ENCODE peak calls at places on chromosomes 5 and 9, in nine cellular contexts. One of them, this sample, is unnamed.

GRCh38 chr5:141867139-141867538 is 11.1 kb downstream of the PCDH1 start:
- DNase-seq in IMR-90: no peak
- DNase-seq in astrocyte of the spinal cord: no peak
- DNase-seq in HCT116: no peak
- DNase-seq in WTC11: no peak
- DNase-seq in mucosa of descending colon: peak
- DNase-seq in MM.1S: no peak
- DNase-seq in epithelial cell of esophagus: no peak
- DNase-seq in fibroblast of the aortic adventitia: no peak
- DNase-seq in this sample: no peak

GRCh38 chr9:111195779-111196178 is 134.2 kb downstream of the OR2K2 start:
- DNase-seq in WTC11: no peak
- DNase-seq in mucosa of descending colon: no peak
- DNase-seq in IMR-90: no peak
- DNase-seq in epithelial cell of esophagus: no peak
- DNase-seq in fibroblast of the aortic adventitia: no peak
- DNase-seq in astrocyte of the spinal cord: no peak
- DNase-seq in HCT116: no peak
- DNase-seq in MM.1S: no peak
- DNase-seq in this sample: no peak

GRCh38 chr9:124849801-124850200 is 3.5 kb upstream of the WDR38 start:
- DNase-seq in fibroblast of the aortic adventitia: peak
- DNase-seq in mucosa of descending colon: peak
- DNase-seq in WTC11: no peak
- DNase-seq in epithelial cell of esophagus: no peak
- DNase-seq in HCT116: no peak
- DNase-seq in IMR-90: peak
- DNase-seq in MM.1S: no peak
- DNase-seq in astrocyte of the spinal cord: peak
- DNase-seq in this sample: no peak

GRCh38 chr9:27118916-27119315 is 9.9 kb downstream of the TEK start:
- DNase-seq in IMR-90: peak
- DNase-seq in mucosa of descending colon: no peak
- DNase-seq in epithelial cell of esophagus: peak
- DNase-seq in astrocyte of the spinal cord: peak
- DNase-seq in MM.1S: no peak
- DNase-seq in HCT116: no peak
- DNase-seq in WTC11: no peak
- DNase-seq in fibroblast of the aortic adventitia: peak
- DNase-seq in this sample: no peak

GRCh38 chr5:93677344-93678021 is 63.9 kb downstream of the POU5F2 start:
- DNase-seq in IMR-90: peak
- DNase-seq in HCT116: peak
- DNase-seq in MM.1S: no peak
- DNase-seq in astrocyte of the spinal cord: peak
- DNase-seq in epithelial cell of esophagus: peak
- DNase-seq in mucosa of descending colon: peak
- DNase-seq in fibroblast of the aortic adventitia: peak
- DNase-seq in WTC11: peak
- DNase-seq in this sample: peak

GRCh38 chr9:87443006-87443405 is 54.7 kb upstream of the DAPK1 start:
- DNase-seq in MM.1S: no peak
- DNase-seq in HCT116: no peak
- DNase-seq in WTC11: no peak
- DNase-seq in fibroblast of the aortic adventitia: no peak
- DNase-seq in IMR-90: no peak
- DNase-seq in epithelial cell of esophagus: no peak
- DNase-seq in mucosa of descending colon: no peak
- DNase-seq in astrocyte of the spinal cord: no peak
- DNase-seq in this sample: no peak

GRCh38 chr9:22111871-22112247 is 102.8 kb upstream of the CDKN2B start:
- DNase-seq in HCT116: no peak
- DNase-seq in epithelial cell of esophagus: peak
- DNase-seq in IMR-90: peak
- DNase-seq in astrocyte of the spinal cord: peak
- DNase-seq in mucosa of descending colon: no peak
- DNase-seq in WTC11: no peak
- DNase-seq in MM.1S: no peak
- DNase-seq in fibroblast of the aortic adventitia: peak
- DNase-seq in this sample: no peak

GRCh38 chr5:109779036-109779735 is 89.5 kb downstream of the MAN2A1 start:
- DNase-seq in IMR-90: peak
- DNase-seq in fibroblast of the aortic adventitia: peak
- DNase-seq in epithelial cell of esophagus: peak
- DNase-seq in HCT116: no peak
- DNase-seq in WTC11: no peak
- DNase-seq in mucosa of descending colon: no peak
- DNase-seq in MM.1S: no peak
- DNase-seq in astrocyte of the spinal cord: peak
- DNase-seq in this sample: no peak

GRCh38 chr9:127974769-127975261 is 6.0 kb downstream of the EEIG1 start:
- DNase-seq in MM.1S: no peak
- DNase-seq in mucosa of descending colon: no peak
- DNase-seq in WTC11: no peak
- DNase-seq in IMR-90: no peak
- DNase-seq in HCT116: no peak
- DNase-seq in epithelial cell of esophagus: no peak
- DNase-seq in fibroblast of the aortic adventitia: peak
- DNase-seq in astrocyte of the spinal cord: no peak
- DNase-seq in this sample: no peak

GRCh38 chr9:5375091-5375490 is 35.4 kb upstream of the RLN1 start:
- DNase-seq in MM.1S: no peak
- DNase-seq in epithelial cell of esophagus: no peak
- DNase-seq in fibroblast of the aortic adventitia: no peak
- DNase-seq in astrocyte of the spinal cord: no peak
- DNase-seq in mucosa of descending colon: no peak
- DNase-seq in IMR-90: no peak
- DNase-seq in HCT116: no peak
- DNase-seq in WTC11: no peak
- DNase-seq in this sample: no peak

GRCh38 chr5:78827725-78828124 is 157.4 kb downstream of the ARSB start:
- DNase-seq in WTC11: no peak
- DNase-seq in epithelial cell of esophagus: no peak
- DNase-seq in astrocyte of the spinal cord: no peak
- DNase-seq in MM.1S: peak
- DNase-seq in fibroblast of the aortic adventitia: no peak
- DNase-seq in mucosa of descending colon: no peak
- DNase-seq in IMR-90: no peak
- DNase-seq in HCT116: no peak
- DNase-seq in this sample: no peak

GRCh38 chr9:8651126-8651525 is 851.5 kb upstream of the DMAC1 start:
- DNase-seq in astrocyte of the spinal cord: no peak
- DNase-seq in MM.1S: no peak
- DNase-seq in fibroblast of the aortic adventitia: no peak
- DNase-seq in WTC11: no peak
- DNase-seq in mucosa of descending colon: no peak
- DNase-seq in HCT116: no peak
- DNase-seq in epithelial cell of esophagus: no peak
- DNase-seq in IMR-90: no peak
- DNase-seq in this sample: no peak

DNA sequence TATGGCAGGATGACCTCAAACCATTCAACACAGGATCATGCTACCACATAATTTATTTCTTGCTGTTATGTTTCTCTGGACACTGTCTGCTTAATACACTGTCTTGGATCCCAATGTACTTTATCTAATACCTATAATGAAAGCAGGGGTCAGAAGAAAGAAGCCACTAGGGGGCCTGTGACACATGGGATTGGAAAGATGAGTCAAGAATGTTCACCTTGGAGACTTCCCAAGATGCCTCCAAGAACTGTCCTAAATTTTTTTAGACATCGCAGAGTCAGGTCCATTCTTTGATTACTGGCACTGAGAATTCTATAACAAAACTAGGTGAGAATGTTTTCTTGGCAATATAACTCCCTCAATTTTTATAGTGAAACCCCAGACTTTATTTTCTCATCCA is 305.8 kb upstream of the SMARCA2 start:
- DNase-seq in astrocyte of the spinal cord: no peak
- DNase-seq in HCT116: no peak
- DNase-seq in fibroblast of the aortic adventitia: no peak
- DNase-seq in IMR-90: no peak
- DNase-seq in WTC11: no peak
- DNase-seq in mucosa of descending colon: peak
- DNase-seq in MM.1S: no peak
- DNase-seq in epithelial cell of esophagus: peak
- DNase-seq in this sample: no peak
- TF ChIP-seq CTCF in astrocyte of the spinal cord: peak
- TF ChIP-seq CTCF in HCT116: peak
- TF ChIP-seq CTCF in fibroblast of the aortic adventitia: no peak
- TF ChIP-seq CTCF in IMR-90: no peak
- TF ChIP-seq CTCF in WTC11: no peak
- TF ChIP-seq CTCF in mucosa of descending colon: no peak
- TF ChIP-seq CTCF in MM.1S: peak
- TF ChIP-seq CTCF in epithelial cell of esophagus: no peak
- TF ChIP-seq CTCF in this sample: peak

GRCh38 chr5:159531554-159532105 is 201.3 kb upstream of the IL12B start:
- DNase-seq in MM.1S: no peak
- DNase-seq in fibroblast of the aortic adventitia: peak
- DNase-seq in WTC11: no peak
- DNase-seq in astrocyte of the spinal cord: no peak
- DNase-seq in HCT116: no peak
- DNase-seq in IMR-90: no peak
- DNase-seq in mucosa of descending colon: no peak
- DNase-seq in epithelial cell of esophagus: no peak
- DNase-seq in this sample: no peak
- TF ChIP-seq CTCF in MM.1S: peak
- TF ChIP-seq CTCF in fibroblast of the aortic adventitia: peak
- TF ChIP-seq CTCF in WTC11: no peak
- TF ChIP-seq CTCF in astrocyte of the spinal cord: peak
- TF ChIP-seq CTCF in HCT116: peak
- TF ChIP-seq CTCF in IMR-90: peak
- TF ChIP-seq CTCF in mucosa of descending colon: no peak
- TF ChIP-seq CTCF in epithelial cell of esophagus: peak
- TF ChIP-seq CTCF in this sample: peak

DNA sequence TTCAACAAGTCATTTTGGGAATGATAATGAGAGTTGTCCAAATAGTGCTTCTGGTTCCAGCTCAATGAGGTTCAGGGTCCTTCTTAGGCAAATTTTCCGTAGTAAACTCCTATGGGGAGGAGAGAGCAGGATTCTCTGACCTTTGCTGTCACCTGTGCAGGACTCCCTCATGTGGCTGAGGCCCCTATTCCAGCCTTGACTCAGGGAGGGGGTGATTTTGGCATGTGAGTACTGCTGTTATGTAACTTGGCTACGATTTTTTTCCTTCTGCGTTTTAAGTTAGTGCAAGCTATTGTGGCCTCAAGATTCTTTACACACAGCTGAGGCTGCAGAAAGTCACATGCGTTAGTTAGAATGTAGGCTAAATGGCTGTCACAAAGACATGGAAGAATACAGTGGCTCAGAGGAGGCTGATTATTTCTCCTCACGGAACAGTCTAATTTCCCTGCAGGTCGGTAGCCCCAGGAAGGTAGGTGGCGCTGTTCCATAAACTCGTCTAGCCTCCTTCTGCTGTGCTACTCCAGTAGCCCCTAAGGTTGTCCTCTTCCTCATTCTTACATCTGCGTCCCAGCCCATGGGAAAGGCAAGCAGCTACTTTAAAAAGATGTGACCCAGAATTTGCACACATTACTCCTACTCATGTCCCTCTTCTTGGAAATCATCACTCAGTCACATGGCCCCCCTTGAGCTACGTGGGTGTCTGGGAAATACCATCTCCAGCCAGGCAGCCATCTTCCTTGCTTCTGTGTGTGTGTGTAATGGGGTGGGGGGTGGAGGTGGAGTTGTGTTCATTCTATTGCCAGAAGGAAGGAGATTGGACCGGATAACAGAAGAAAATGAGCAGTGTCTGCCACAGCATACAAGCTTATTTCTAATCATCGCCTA is 486.5 kb downstream of the CCDC171 start:
- DNase-seq in astrocyte of the spinal cord: peak
- DNase-seq in epithelial cell of esophagus: peak
- DNase-seq in MM.1S: no peak
- DNase-seq in fibroblast of the aortic adventitia: peak
- DNase-seq in mucosa of descending colon: peak
- DNase-seq in WTC11: peak
- DNase-seq in IMR-90: peak
- DNase-seq in HCT116: peak
- DNase-seq in this sample: no peak
- TF ChIP-seq CTCF in astrocyte of the spinal cord: peak
- TF ChIP-seq CTCF in epithelial cell of esophagus: peak
- TF ChIP-seq CTCF in MM.1S: no peak
- TF ChIP-seq CTCF in fibroblast of the aortic adventitia: peak
- TF ChIP-seq CTCF in mucosa of descending colon: no peak
- TF ChIP-seq CTCF in WTC11: peak
- TF ChIP-seq CTCF in IMR-90: peak
- TF ChIP-seq CTCF in HCT116: peak
- TF ChIP-seq CTCF in this sample: no peak

GRCh38 chr9:12818431-12819000 is 43.7 kb downstream of the LURAP1L start:
- DNase-seq in astrocyte of the spinal cord: peak
- DNase-seq in HCT116: no peak
- DNase-seq in WTC11: no peak
- DNase-seq in MM.1S: no peak
- DNase-seq in IMR-90: peak
- DNase-seq in epithelial cell of esophagus: no peak
- DNase-seq in mucosa of descending colon: peak
- DNase-seq in fibroblast of the aortic adventitia: peak
- DNase-seq in this sample: no peak
- TF ChIP-seq CTCF in astrocyte of the spinal cord: no peak
- TF ChIP-seq CTCF in HCT116: no peak
- TF ChIP-seq CTCF in WTC11: no peak
- TF ChIP-seq CTCF in MM.1S: no peak
- TF ChIP-seq CTCF in IMR-90: no peak
- TF ChIP-seq CTCF in epithelial cell of esophagus: no peak
- TF ChIP-seq CTCF in mucosa of descending colon: no peak
- TF ChIP-seq CTCF in fibroblast of the aortic adventitia: peak
- TF ChIP-seq CTCF in this sample: no peak

GRCh38 chr5:3194684-3195083 is 400.9 kb upstream of the IRX1 start:
- DNase-seq in epithelial cell of esophagus: no peak
- DNase-seq in HCT116: no peak
- DNase-seq in astrocyte of the spinal cord: no peak
- DNase-seq in WTC11: no peak
- DNase-seq in fibroblast of the aortic adventitia: no peak
- DNase-seq in IMR-90: no peak
- DNase-seq in MM.1S: no peak
- DNase-seq in mucosa of descending colon: no peak
- DNase-seq in this sample: no peak

GRCh38 chr5:3197237-3197636 is 398.4 kb upstream of the IRX1 start:
- DNase-seq in epithelial cell of esophagus: no peak
- DNase-seq in fibroblast of the aortic adventitia: no peak
- DNase-seq in mucosa of descending colon: no peak
- DNase-seq in astrocyte of the spinal cord: no peak
- DNase-seq in HCT116: no peak
- DNase-seq in MM.1S: no peak
- DNase-seq in IMR-90: no peak
- DNase-seq in WTC11: no peak
- DNase-seq in this sample: no peak

GRCh38 chr5:3191585-3191984 is 404.0 kb upstream of the IRX1 start:
- DNase-seq in WTC11: no peak
- DNase-seq in mucosa of descending colon: no peak
- DNase-seq in fibroblast of the aortic adventitia: no peak
- DNase-seq in IMR-90: no peak
- DNase-seq in MM.1S: no peak
- DNase-seq in epithelial cell of esophagus: no peak
- DNase-seq in astrocyte of the spinal cord: no peak
- DNase-seq in HCT116: no peak
- DNase-seq in this sample: no peak

GRCh38 chr5:3195991-3196390 is 399.6 kb upstream of the IRX1 start:
- DNase-seq in MM.1S: no peak
- DNase-seq in mucosa of descending colon: no peak
- DNase-seq in IMR-90: no peak
- DNase-seq in WTC11: no peak
- DNase-seq in fibroblast of the aortic adventitia: no peak
- DNase-seq in HCT116: no peak
- DNase-seq in astrocyte of the spinal cord: no peak
- DNase-seq in epithelial cell of esophagus: no peak
- DNase-seq in this sample: no peak

GRCh38 chr5:3194141-3194540 is 401.5 kb upstream of the IRX1 start:
- DNase-seq in astrocyte of the spinal cord: no peak
- DNase-seq in HCT116: no peak
- DNase-seq in IMR-90: no peak
- DNase-seq in MM.1S: no peak
- DNase-seq in fibroblast of the aortic adventitia: no peak
- DNase-seq in epithelial cell of esophagus: no peak
- DNase-seq in WTC11: no peak
- DNase-seq in mucosa of descending colon: no peak
- DNase-seq in this sample: no peak
- TF ChIP-seq CTCF in astrocyte of the spinal cord: no peak
- TF ChIP-seq CTCF in HCT116: no peak
- TF ChIP-seq CTCF in IMR-90: no peak
- TF ChIP-seq CTCF in MM.1S: no peak
- TF ChIP-seq CTCF in fibroblast of the aortic adventitia: no peak
- TF ChIP-seq CTCF in epithelial cell of esophagus: no peak
- TF ChIP-seq CTCF in WTC11: no peak
- TF ChIP-seq CTCF in mucosa of descending colon: no peak
- TF ChIP-seq CTCF in this sample: no peak